ENCODE peak calls at places on chromosomes 5 and 9, in six cellular contexts. One of them, this sample, is unnamed.

GRCh38 chr5:180640301-180640764 is 9.1 kb downstream of the FLT4 start:
- DNase-seq in ascending aorta: peak; percentile 31
- DNase-seq in WTC11: peak; percentile 8
- DNase-seq in NCI-H1930: no peak
- DNase-seq in ovary: peak; percentile 29
- DNase-seq in suprapubic skin: peak; percentile 59
- DNase-seq in this sample: no peak

GRCh38 chr5:127042593-127042992 is 12.2 kb upstream of the MARCHF3 start:
- DNase-seq in ascending aorta: no peak
- DNase-seq in WTC11: no peak
- DNase-seq in suprapubic skin: no peak
- DNase-seq in ovary: no peak
- DNase-seq in NCI-H1930: no peak
- DNase-seq in this sample: no peak

GRCh38 chr9:129665008-129665771 is at the start of gene PRRX2:
- DNase-seq in NCI-H1930: no peak
- DNase-seq in WTC11: peak; percentile 63
- DNase-seq in suprapubic skin: peak; percentile 87
- DNase-seq in ovary: no peak
- DNase-seq in ascending aorta: peak; percentile 77
- DNase-seq in this sample: no peak

GRCh38 chr9:116008278-116008677 is 145.3 kb upstream of the PAPPA start:
- DNase-seq in suprapubic skin: no peak
- DNase-seq in ascending aorta: no peak
- DNase-seq in WTC11: no peak
- DNase-seq in NCI-H1930: no peak
- DNase-seq in ovary: no peak
- DNase-seq in this sample: no peak

GRCh38 chr9:14203366-14204056 is 110.4 kb downstream of the NFIB start:
- DNase-seq in suprapubic skin: no peak
- DNase-seq in ascending aorta: peak; percentile 85
- DNase-seq in NCI-H1930: no peak
- DNase-seq in ovary: peak; percentile 39
- DNase-seq in WTC11: no peak
- DNase-seq in this sample: no peak

GRCh38 chr9:92633879-92634278 is 36.1 kb downstream of the IPPK start:
- DNase-seq in NCI-H1930: no peak
- DNase-seq in WTC11: no peak
- DNase-seq in suprapubic skin: peak; percentile 52
- DNase-seq in ovary: peak; percentile 19
- DNase-seq in ascending aorta: peak; percentile 52
- DNase-seq in this sample: no peak

GRCh38 chr9:131398204-131398603 is 4.3 kb downstream of the PRRC2B start:
- DNase-seq in suprapubic skin: no peak
- DNase-seq in ascending aorta: no peak
- DNase-seq in ovary: no peak
- DNase-seq in NCI-H1930: no peak
- DNase-seq in WTC11: no peak
- DNase-seq in this sample: no peak

GRCh38 chr5:30879887-30880286 is 313.6 kb upstream of the CDH6 start:
- DNase-seq in NCI-H1930: no peak
- DNase-seq in WTC11: no peak
- DNase-seq in suprapubic skin: no peak
- DNase-seq in ascending aorta: no peak
- DNase-seq in ovary: no peak
- DNase-seq in this sample: no peak

GRCh38 chr5:166031926-166032325 is 2259.5 kb upstream of the WWC1 start:
- DNase-seq in suprapubic skin: no peak
- DNase-seq in ascending aorta: no peak
- DNase-seq in ovary: no peak
- DNase-seq in WTC11: no peak
- DNase-seq in NCI-H1930: no peak
- DNase-seq in this sample: no peak

GRCh38 chr9:130265431-130266235 is at the start of gene HMCN2:
- DNase-seq in NCI-H1930: no peak
- DNase-seq in WTC11: peak; percentile 70
- DNase-seq in ovary: no peak
- DNase-seq in suprapubic skin: peak; percentile 59
- DNase-seq in ascending aorta: peak; percentile 61
- DNase-seq in this sample: no peak

GRCh38 chr5:141634162-141634561 is 2.5 kb downstream of the HDAC3 start:
- DNase-seq in NCI-H1930: no peak
- DNase-seq in suprapubic skin: no peak
- DNase-seq in ascending aorta: peak; percentile 25
- DNase-seq in WTC11: no peak
- DNase-seq in ovary: no peak
- DNase-seq in this sample: no peak

GRCh38 chr9:77907581-77907980 is 124.0 kb downstream of the GNAQ start:
- DNase-seq in ovary: no peak
- DNase-seq in NCI-H1930: no peak
- DNase-seq in ascending aorta: no peak
- DNase-seq in suprapubic skin: no peak
- DNase-seq in WTC11: no peak
- DNase-seq in this sample: no peak

GRCh38 chr5:135880278-135880677 is 15.4 kb downstream of the IL9 start:
- DNase-seq in WTC11: peak; percentile 72
- DNase-seq in suprapubic skin: no peak
- DNase-seq in NCI-H1930: peak; percentile 0
- DNase-seq in ascending aorta: peak; percentile 25
- DNase-seq in ovary: no peak
- DNase-seq in this sample: no peak

GRCh38 chr5:169637856-169638190 is 748 bp downstream of the DOCK2 start:
- DNase-seq in WTC11: no peak
- DNase-seq in NCI-H1930: no peak
- DNase-seq in suprapubic skin: no peak
- DNase-seq in ovary: no peak
- DNase-seq in ascending aorta: no peak
- DNase-seq in this sample: no peak

GRCh38 chr5:112012112-112012511 is 255.1 kb upstream of the NREP start:
- DNase-seq in WTC11: no peak
- DNase-seq in ascending aorta: no peak
- DNase-seq in ovary: no peak
- DNase-seq in NCI-H1930: no peak
- DNase-seq in suprapubic skin: no peak
- DNase-seq in this sample: no peak

GRCh38 chr9:33798545-33798944 is 3.2 kb downstream of the PRSS3 start:
- DNase-seq in WTC11: no peak
- DNase-seq in suprapubic skin: no peak
- DNase-seq in ovary: no peak
- DNase-seq in NCI-H1930: no peak
- DNase-seq in ascending aorta: no peak
- DNase-seq in this sample: no peak

GRCh38 chr5:67831081-67831480 is 384.5 kb upstream of the PIK3R1 start:
- DNase-seq in WTC11: no peak
- DNase-seq in ascending aorta: no peak
- DNase-seq in ovary: no peak
- DNase-seq in suprapubic skin: no peak
- DNase-seq in NCI-H1930: no peak
- DNase-seq in this sample: no peak

GRCh38 chr5:142748568-142749249 is 21.5 kb upstream of the ARHGAP26 start:
- DNase-seq in WTC11: peak; percentile 53
- DNase-seq in ascending aorta: no peak
- DNase-seq in NCI-H1930: peak; percentile 1
- DNase-seq in ovary: no peak
- DNase-seq in suprapubic skin: no peak
- DNase-seq in this sample: no peak

GRCh38 chr5:113090336-113091106 is 113.9 kb downstream of the DCP2 start:
- DNase-seq in NCI-H1930: no peak
- DNase-seq in suprapubic skin: no peak
- DNase-seq in WTC11: no peak
- DNase-seq in ovary: peak; percentile 40
- DNase-seq in ascending aorta: no peak
- DNase-seq in this sample: no peak